ENCODE peak calls at places on chromosomes 16 and 17, in four cellular contexts. K, L, U and B are unnamed samples.

GRCh38 chr17:31388770-31389672 is 2.5 kb upstream of the RAB11FIP4 start:
- DNase-seq in L (peak; percentile 8), U (no peak), K (peak; percentile 55), B (no peak)

GRCh38 chr16:4323071-4323844 is 7.4 kb downstream of the GLIS2 start:
- DNase-seq in K (no peak), U (no peak), L (no peak), B (no peak)

GRCh38 chr16:70679653-70680494 is 6.0 kb downstream of the MTSS2 start:
- DNase-seq in K (no peak), U (no peak), L (no peak), B (no peak)

GRCh38 chr16:19997264-19997663 is 76.4 kb downstream of the GPR139 start:
- DNase-seq in K (no peak), U (no peak), L (no peak), B (no peak)

GRCh38 chr16:26963109-26963508 is 103.6 kb upstream of the C16orf82 start:
- DNase-seq in L (peak; percentile 22), U (no peak), K (no peak), B (no peak)

GRCh38 chr16:6573577-6573976 is 759.1 kb upstream of the RBFOX1 start:
- DNase-seq in U (no peak), K (no peak), L (no peak), B (no peak)

GRCh38 chr16:89581045-89581695 is 5.6 kb downstream of the CPNE7 start:
- DNase-seq in L (peak; percentile 99), K (no peak), U (no peak), B (peak; percentile 90)

GRCh38 chr17:27379863-27380533 is 76.2 kb upstream of the KSR1 start:
- DNase-seq in U (peak; percentile 14), K (no peak), L (peak; percentile 38), B (no peak)

GRCh38 chr17:59331929-59332889 is 754 bp downstream of the YPEL2 start:
- DNase-seq in L (no peak), U (no peak), K (peak; percentile 69), B (no peak)

GRCh38 chr16:11736903-11737302 is 5.8 kb downstream of the TXNDC11 start:
- DNase-seq in K (no peak), L (no peak), U (no peak), B (no peak)

GRCh38 chr16:14345512-14346115 is 274.5 kb downstream of the MRTFB start:
- DNase-seq in U (no peak), L (no peak), K (no peak), B (no peak)

GRCh38 chr17:32928527-32929287 is 754 bp downstream of the TMEM98 start:
- DNase-seq in K (no peak), U (no peak), L (peak; percentile 40), B (no peak)

GRCh38 chr16:69386596-69386995 is 789 bp upstream of the TERF2 start:
- DNase-seq in L (no peak), U (no peak), K (no peak), B (no peak)

GRCh38 chr17:48052956-48053757 is 5.0 kb downstream of the NFE2L1 start:
- DNase-seq in K (peak; percentile 83), L (peak; percentile 47), U (peak; percentile 45), B (no peak)

GRCh38 chr17:82213251-82214011 is 789 bp upstream of the CCDC57 start:
- DNase-seq in K (no peak), L (peak; percentile 69), U (no peak), B (no peak)

GRCh38 chr16:68995011-68995504 is 110.4 kb upstream of the HAS3 start:
- DNase-seq in U (no peak), L (peak; percentile 26), K (no peak), B (peak; percentile 38)

GRCh38 chr17:51876986-51877385 is 281.5 kb downstream of the CA10 start:
- DNase-seq in U (no peak), K (no peak), L (no peak), B (no peak)

GRCh38 chr17:6592193-6592592 is 35.8 kb upstream of the PITPNM3 start:
- DNase-seq in L (no peak), U (no peak), K (no peak), B (peak; percentile 93)

GRCh38 chr17:27481327-27481726 is 25.1 kb downstream of the KSR1 start:
- DNase-seq in K (no peak), L (no peak), U (no peak), B (no peak)

GRCh38 chr16:47787695-47788094 is 326.6 kb downstream of the PHKB start:
- DNase-seq in K (no peak), L (peak; percentile 10), U (no peak), B (no peak)

GRCh38 chr16:3868967-3869366 is 11.5 kb downstream of the CREBBP start:
- DNase-seq in U (no peak), K (no peak), L (no peak), B (no peak)

GRCh38 chr16:66293932-66294331 is 72.6 kb upstream of the CDH5 start:
- DNase-seq in K (peak; percentile 21), U (no peak), L (no peak), B (no peak)

GRCh38 chr17:65198653-65199382 is 61.6 kb downstream of the RGS9 start:
- DNase-seq in L (peak; percentile 78), U (no peak), K (no peak), B (peak; percentile 37)

GRCh38 chr17:48106802-48107136 is 797 bp upstream of the SNX11 start:
- DNase-seq in U (no peak), L (no peak), K (no peak), B (no peak)

GRCh38 chr16:10037771-10038170 is 144.5 kb downstream of the GRIN2A start:
- DNase-seq in U (no peak), K (no peak), L (no peak), B (no peak)

GRCh38 chr17:66406701-66407644 is 104.6 kb downstream of the PRKCA start:
- DNase-seq in L (no peak), U (no peak), K (no peak), B (no peak)

GRCh38 chr17:45273551-45273957 is 11.7 kb upstream of the SPATA32 start:
- DNase-seq in L (no peak), K (no peak), U (no peak), B (no peak)

GRCh38 chr16:12225816-12226480 is 249.4 kb downstream of the SNX29 start:
- DNase-seq in L (no peak), K (no peak), U (no peak), B (no peak)

GRCh38 chr17:81305051-81305630 is 10.0 kb upstream of the SLC38A10 start:
- DNase-seq in L (no peak), K (no peak), U (no peak), B (no peak)

GRCh38 chr17:31216053-31216751 is 80.8 kb downstream of the OMG start:
- DNase-seq in K (no peak), L (peak; percentile 89), U (no peak), B (no peak)

GRCh38 chr17:4310349-4311060 is 46.7 kb upstream of the ANKFY1 start:
- DNase-seq in K (no peak), L (peak; percentile 47), U (no peak), B (no peak)

GRCh38 chr17:34363183-34363661 is at the start of gene CCL1:
- DNase-seq in L (no peak), U (no peak), K (no peak), B (no peak)

DNA sequence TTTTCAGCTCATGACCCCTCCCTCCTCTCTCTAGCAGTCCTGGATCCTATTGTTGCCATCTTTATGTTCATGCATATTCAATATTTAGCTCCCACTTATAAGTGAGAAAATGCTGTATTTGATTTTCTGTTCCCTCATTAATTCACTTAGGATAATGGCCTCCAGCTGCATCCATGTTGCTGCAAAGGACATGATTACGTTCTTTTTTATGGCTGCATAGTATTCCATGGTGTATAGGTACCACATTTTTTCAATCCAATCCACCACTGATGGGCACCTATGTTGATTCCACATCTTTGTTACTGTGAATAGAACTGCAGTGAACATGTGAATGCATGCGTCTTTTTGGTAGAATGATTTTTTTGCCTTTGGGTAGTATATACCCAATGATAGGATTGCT is 188.4 kb downstream of the FOXL1 start:
- DNase-seq in U (no peak), L (no peak), K (no peak), B (no peak)
- H3K27me3 ChIP-seq in U (no peaks in the 10 kb centered on the region), L (peaks cover 8% of the 10 kb centered on the region), K (no peaks in the 10 kb centered on the region), B (no peaks in the 10 kb centered on the region)

DNA sequence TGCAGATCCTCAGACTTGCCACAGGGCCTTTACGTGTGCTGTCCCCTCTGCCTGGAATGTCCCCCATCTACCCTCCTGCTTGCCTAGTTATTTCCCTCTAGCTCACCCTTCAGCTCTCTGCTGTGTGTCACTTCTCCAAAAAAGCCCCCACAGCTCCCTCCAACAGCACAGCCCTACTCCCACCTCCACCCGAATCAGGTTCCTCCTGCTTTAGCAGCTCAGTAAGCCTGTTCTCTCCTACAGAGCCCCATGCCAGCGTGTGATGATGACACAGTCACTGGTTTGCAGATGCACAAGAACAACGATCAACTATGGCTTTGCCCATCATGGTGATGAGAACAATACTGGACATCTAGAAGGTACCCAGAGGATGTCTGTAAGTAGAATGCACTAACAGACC is 7.1 kb upstream of the SAMD14 start:
- DNase-seq in L (no peak), U (no peak), K (no peak), B (no peak)
- H3K4me3 ChIP-seq in L (no peak overlapping the region), U (no peak overlapping the region), K (no peak overlapping the region), B (no peak overlapping the region)

GRCh38 chr17:39607057-39607850 is 466 bp downstream of the NEUROD2 start:
- DNase-seq in K (no peak), U (no peak), L (no peak), B (no peak)

GRCh38 chr17:39609416-39610025 is 1.8 kb upstream of the NEUROD2 start:
- DNase-seq in U (no peak), K (no peak), L (no peak), B (no peak)

GRCh38 chr17:39608601-39609000 is 881 bp upstream of the NEUROD2 start:
- DNase-seq in U (no peak), L (no peak), K (no peak), B (no peak)

GRCh38 chr17:39607851-39608130 is at the start of gene NEUROD2:
- DNase-seq in K (no peak), L (no peak), U (no peak), B (no peak)

GRCh38 chr17:39608142-39608541 is 422 bp upstream of the NEUROD2 start:
- DNase-seq in U (no peak), L (no peak), K (no peak), B (no peak)
- H3K27me3 ChIP-seq in U (peaks cover 47% of the 10 kb centered on the region), L (peaks cover 49% of the 10 kb centered on the region), K (peaks cover 48% of the 10 kb centered on the region), B (peaks cover 85% of the 10 kb centered on the region)

GRCh38 chr17:36482611-36483504 is 3.6 kb upstream of the ZNHIT3 start:
- DNase-seq in L (peak; percentile 74), U (peak; percentile 25), K (peak; percentile 83), B (peak; percentile 18)
- H3K4me3 ChIP-seq in L (peak overlapping the region; percentile 43), U (peak overlapping the region; percentile 74), K (peak overlapping the region; percentile 46), B (no peak overlapping the region)

GRCh38 chr16:54938351-54939346 is 8.0 kb downstream of the IRX5 start:
- DNase-seq in K (no peak), L (no peak), U (no peak), B (no peak)

GRCh38 chr16:54937673-54938350 is 7.1 kb downstream of the IRX5 start:
- DNase-seq in K (no peak), L (no peak), U (no peak), B (no peak)

GRCh38 chr16:54942353-54942943 is 11.8 kb downstream of the IRX5 start:
- DNase-seq in U (no peak), K (no peak), L (no peak), B (no peak)

GRCh38 chr16:54939537-54940278 is 9.0 kb downstream of the IRX5 start:
- DNase-seq in U (no peak), K (no peak), L (no peak), B (no peak)

DNA sequence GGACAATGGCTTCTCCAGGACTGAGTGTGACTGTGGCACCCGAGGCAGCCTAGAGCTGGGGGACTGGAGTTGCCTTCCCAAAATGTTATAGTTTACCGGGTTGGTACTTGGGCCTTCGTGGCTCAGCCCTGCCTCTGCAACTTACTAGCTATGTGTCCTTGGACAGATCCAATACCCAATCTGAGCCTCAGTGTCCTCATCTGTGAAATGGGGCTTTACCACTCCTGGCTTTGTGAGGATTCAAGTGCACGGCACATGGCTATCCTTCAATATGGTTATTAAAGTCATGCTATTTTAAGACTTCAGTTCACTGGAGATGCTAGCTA is 9.6 kb downstream of the IRX5 start:
- DNase-seq in K (no peak), L (no peak), U (no peak), B (no peak)
- H3K27me3 ChIP-seq in K (peaks cover 48% of the 10 kb centered on the region), L (peaks cover 41% of the 10 kb centered on the region), U (no peaks in the 10 kb centered on the region), B (peaks cover 56% of the 10 kb centered on the region)